ENCODE peak calls at places on chromosomes 3 and 15, in six cellular contexts. D is Peyer's patch; X is transverse colon; G is heart right ventricle; C is psoas muscle; E is naive thymus-derived CD4-positive, alpha-beta T cell. L is an unnamed sample. For H3K9me3 and H3K36me3, the result is how much of the 10 kb centered on the place peaks cover.

GRCh38 chr15:94263341-94264273 is 32.2 kb downstream of the MCTP2 start:
- DNase-seq in D (no peak), X (no peak), G (no peak), C (no peak), E (no peak), L (no peak)

GRCh38 chr3:30620402-30621360 is 14.3 kb downstream of the TGFBR2 start:
- DNase-seq in D (no peak), X (no peak), G (no peak), C (no peak), E (no peak), L (no peak)

GRCh38 chr15:76309561-76310330 is 1.5 kb downstream of the ETFA start:
- DNase-seq in D (no peak), X (no peak), G (no peak), C (no peak), E (no peak), L (no peak)

GRCh38 chr15:89724621-89725020 is 26.4 kb downstream of the MESP1 start:
- DNase-seq in D (no peak), X (no peak), G (no peak), C (no peak), E (no peak), L (no peak)

GRCh38 chr3:138863776-138864113 is 29.0 kb upstream of the PIK3CB start:
- DNase-seq in D (no peak), X (no peak), G (no peak), C (no peak), E (no peak), L (no peak)

GRCh38 chr3:147269907-147270306 is 136.4 kb downstream of the ZIC4 start:
- DNase-seq in D (no peak), X (no peak), G (no peak), C (no peak), E (no peak), L (no peak)

GRCh38 chr15:65460948-65461347 is 38.2 kb upstream of the IGDCC4 start:
- DNase-seq in D (no peak), X (no peak), G (no peak), C (no peak), E (no peak), L (no peak)

GRCh38 chr3:195131149-195131548 is 139.8 kb downstream of the XXYLT1 start:
- DNase-seq in D (no peak), X (no peak), G (no peak), C (no peak), E (no peak), L (no peak)

GRCh38 chr3:47250309-47251060 is 32.1 kb downstream of the KIF9 start:
- DNase-seq in D (no peak), X (peak), G (peak), C (peak), E (no peak), L (no peak)

GRCh38 chr3:134663646-134664456 is 13.0 kb upstream of the KY start:
- DNase-seq in D (no peak), X (no peak), G (no peak), C (peak), E (no peak), L (no peak)

GRCh38 chr15:72426753-72427152 is 28.6 kb downstream of the TMEM202 start:
- DNase-seq in D (no peak), X (no peak), G (no peak), C (no peak), E (no peak), L (no peak)

GRCh38 chr3:106093616-106094015 is 224.8 kb upstream of the CBLB start:
- DNase-seq in D (no peak), X (no peak), G (no peak), C (no peak), E (no peak), L (no peak)

GRCh38 chr3:142963266-142964149 is at the start of gene PAQR9:
- DNase-seq in D (no peak), X (no peak), G (no peak), C (peak), E (no peak), L (no peak)

GRCh38 chr3:106862067-106862466 is 515.2 kb upstream of the CCDC54 start:
- DNase-seq in D (no peak), X (no peak), G (no peak), C (no peak), E (no peak), L (no peak)

GRCh38 chr15:35907507-35907906 is 361.5 kb upstream of the DPH6 start:
- DNase-seq in D (no peak), X (no peak), G (no peak), C (no peak), E (no peak), L (no peak)

GRCh38 chr3:3998140-3998977 is 199.1 kb downstream of the LRRN1 start:
- DNase-seq in D (peak), X (no peak), G (no peak), C (no peak), E (peak), L (no peak)

GRCh38 chr3:138125548-138126221 is 6.5 kb downstream of the A4GNT start:
- DNase-seq in D (no peak), X (no peak), G (no peak), C (no peak), E (no peak), L (no peak)

GRCh38 chr3:133999891-134000685 is 29.6 kb downstream of the SLCO2A1 start:
- DNase-seq in D (no peak), X (no peak), G (no peak), C (no peak), E (no peak), L (no peak)

GRCh38 chr15:35306361-35306981 is 221.4 kb upstream of the NANOGP8 start:
- DNase-seq in D (peak), X (peak), G (no peak), C (no peak), E (no peak), L (no peak)

GRCh38 chr3:101809178-101810022 is 30.4 kb downstream of the NXPE3 start:
- DNase-seq in D (peak), X (peak), G (no peak), C (no peak), E (peak), L (peak)

GRCh38 chr15:81029416-81030367 is 29.0 kb downstream of the TLNRD1 start:
- DNase-seq in D (no peak), X (no peak), G (no peak), C (no peak), E (no peak), L (no peak)

GRCh38 chr3:40930772-40931171 is 268.5 kb upstream of the CTNNB1 start:
- DNase-seq in D (no peak), X (no peak), G (no peak), C (no peak), E (no peak), L (no peak)

GRCh38 chr3:178097576-178097975 is 438.7 kb upstream of the KCNMB2 start:
- DNase-seq in D (no peak), X (no peak), G (no peak), C (no peak), E (no peak), L (no peak)

GRCh38 chr3:194937144-194937543 is 251.5 kb downstream of the FAM43A start:
- DNase-seq in D (no peak), X (no peak), G (no peak), C (no peak), E (no peak), L (no peak)

GRCh38 chr15:38068600-38068999 is 134.2 kb downstream of the TMCO5A start:
- DNase-seq in D (no peak), X (no peak), G (no peak), C (no peak), E (no peak), L (no peak)

GRCh38 chr3:66486646-66487045 is 14.2 kb downstream of the LRIG1 start:
- DNase-seq in D (no peak), X (no peak), G (no peak), C (no peak), E (no peak), L (no peak)

DNA sequence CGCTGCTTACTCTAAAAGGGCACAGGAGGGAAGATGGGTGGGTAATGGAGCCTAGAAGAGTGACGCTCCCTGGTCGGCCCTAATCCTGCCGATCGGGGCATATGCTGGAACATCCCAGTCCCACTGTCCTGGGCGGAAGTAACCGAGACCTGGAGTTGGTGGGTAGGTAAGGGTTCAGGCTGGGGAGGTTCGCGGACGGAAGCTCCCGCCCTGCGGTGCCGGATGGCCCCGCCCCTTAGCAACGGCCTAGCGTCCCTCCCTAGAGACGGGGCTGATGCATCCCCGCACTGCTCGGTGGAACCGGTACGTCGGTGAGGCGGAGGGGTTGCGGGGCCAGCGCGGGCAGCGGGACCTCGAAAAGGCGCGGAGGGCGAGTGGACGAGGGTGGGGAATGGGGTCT is 1.5 kb downstream of the DNAH1 start:
- DNase-seq in D (peak), X (peak), G (peak), C (peak), E (peak), L (peak)
- H3K9me3 ChIP-seq in D (under half), X (under half), G (under half), C (under half), E (under half), L (under half)

DNA sequence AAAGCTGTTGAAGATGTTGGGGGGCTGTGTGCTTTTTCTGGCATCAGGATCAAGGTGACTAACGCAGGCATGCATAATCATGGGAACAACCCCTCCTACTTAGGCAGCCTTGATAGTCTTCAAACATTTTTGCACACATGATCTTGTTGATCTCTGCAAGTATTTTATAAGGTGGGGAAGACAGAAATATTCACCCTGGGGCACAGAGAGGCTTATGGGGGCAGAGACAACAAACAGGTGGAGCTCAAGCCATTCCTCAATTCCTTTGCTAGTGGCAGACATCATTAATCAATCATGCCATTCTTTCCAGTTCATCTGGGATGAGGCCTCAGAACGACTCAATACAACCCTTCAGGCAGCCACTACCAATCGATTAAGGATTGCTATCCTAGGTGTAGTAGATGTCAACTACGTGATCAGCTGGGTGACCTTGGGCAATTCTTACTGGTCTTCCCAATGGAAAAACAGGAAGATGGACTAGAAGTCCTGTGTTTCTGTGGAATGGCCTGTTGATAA is 110.3 kb upstream of the SMAD3 start:
- DNase-seq in D (no peak), X (no peak), G (no peak), C (no peak), E (no peak), L (no peak)
- H3K36me3 ChIP-seq in D (under half), X (under half), G (under half), C (under half), E (under half), L (under half)

DNA sequence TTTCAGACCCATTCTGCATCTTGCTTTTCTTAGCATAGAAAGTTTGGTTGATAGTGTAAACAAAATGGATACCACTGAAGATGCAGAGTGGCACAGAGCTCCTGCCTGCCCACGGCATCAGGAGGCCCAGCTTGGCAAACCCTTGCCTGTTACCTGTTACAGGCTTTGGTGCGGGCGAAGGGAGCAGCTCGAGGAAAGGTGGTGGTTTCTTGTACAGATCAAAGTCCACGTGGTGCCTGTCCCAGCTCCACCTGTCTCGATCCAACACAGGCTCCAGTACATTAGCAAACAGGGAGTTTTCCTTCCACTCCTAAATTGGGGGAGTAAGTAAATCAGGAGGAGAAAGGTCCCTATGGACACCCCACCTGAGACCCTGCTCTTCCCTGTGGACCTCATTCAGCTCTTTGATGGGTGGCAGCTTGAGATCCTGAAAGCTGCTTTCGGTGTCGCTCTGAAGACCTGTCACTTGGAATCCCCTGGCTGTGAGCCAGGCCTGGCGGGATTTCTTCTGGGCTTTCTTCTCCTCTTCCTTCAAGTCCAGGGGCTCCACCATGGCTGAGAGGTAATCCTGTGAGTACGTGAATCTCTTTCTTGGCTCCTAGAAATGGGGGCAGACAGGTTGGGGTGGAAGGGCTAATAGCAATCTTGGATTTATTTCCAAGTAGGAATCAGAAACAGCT is 35.7 kb downstream of the ACAD9 start:
- DNase-seq in D (no peak), X (no peak), G (no peak), C (no peak), E (no peak), L (no peak)
- H3K4me3 ChIP-seq in D (no peak), X (no peak), G (no peak), C (no peak), E (no peak), L (no peak)

GRCh38 chr15:63996794-63997357 is 49.4 kb downstream of the DAPK2 start:
- DNase-seq in D (peak), X (no peak), G (no peak), C (no peak), E (no peak), L (no peak)

GRCh38 chr15:63998489-63998888 is 47.8 kb downstream of the DAPK2 start:
- DNase-seq in D (no peak), X (peak), G (no peak), C (no peak), E (no peak), L (no peak)

GRCh38 chr15:63995789-63996188 is 50.5 kb downstream of the DAPK2 start:
- DNase-seq in D (no peak), X (no peak), G (no peak), C (no peak), E (no peak), L (no peak)

GRCh38 chr15:63999177-63999576 is 47.1 kb downstream of the DAPK2 start:
- DNase-seq in D (peak), X (no peak), G (no peak), C (no peak), E (no peak), L (no peak)

GRCh38 chr15:63997715-63998442 is 48.4 kb downstream of the DAPK2 start:
- DNase-seq in D (no peak), X (no peak), G (no peak), C (no peak), E (no peak), L (no peak)
- H3K9me3 ChIP-seq in D (under half), X (under half), G (under half), C (under half), E (under half), L (under half)

GRCh38 chr3:64651286-64651685 is 36.5 kb downstream of the ADAMTS9 start:
- DNase-seq in D (no peak), X (no peak), G (no peak), C (no peak), E (no peak), L (no peak)

GRCh38 chr3:64650710-64651109 is 37.1 kb downstream of the ADAMTS9 start:
- DNase-seq in D (no peak), X (no peak), G (no peak), C (no peak), E (no peak), L (no peak)

GRCh38 chr3:64650096-64650622 is 37.6 kb downstream of the ADAMTS9 start:
- DNase-seq in D (no peak), X (no peak), G (no peak), C (no peak), E (no peak), L (no peak)

GRCh38 chr3:64647825-64648224 is 40.0 kb downstream of the ADAMTS9 start:
- DNase-seq in D (no peak), X (no peak), G (no peak), C (no peak), E (no peak), L (no peak)

GRCh38 chr3:64648927-64649906 is 38.6 kb downstream of the ADAMTS9 start:
- DNase-seq in D (no peak), X (no peak), G (no peak), C (no peak), E (no peak), L (no peak)
- H3K36me3 ChIP-seq in D (under half), X (under half), G (under half), C (under half), E (under half), L (under half)

DNA sequence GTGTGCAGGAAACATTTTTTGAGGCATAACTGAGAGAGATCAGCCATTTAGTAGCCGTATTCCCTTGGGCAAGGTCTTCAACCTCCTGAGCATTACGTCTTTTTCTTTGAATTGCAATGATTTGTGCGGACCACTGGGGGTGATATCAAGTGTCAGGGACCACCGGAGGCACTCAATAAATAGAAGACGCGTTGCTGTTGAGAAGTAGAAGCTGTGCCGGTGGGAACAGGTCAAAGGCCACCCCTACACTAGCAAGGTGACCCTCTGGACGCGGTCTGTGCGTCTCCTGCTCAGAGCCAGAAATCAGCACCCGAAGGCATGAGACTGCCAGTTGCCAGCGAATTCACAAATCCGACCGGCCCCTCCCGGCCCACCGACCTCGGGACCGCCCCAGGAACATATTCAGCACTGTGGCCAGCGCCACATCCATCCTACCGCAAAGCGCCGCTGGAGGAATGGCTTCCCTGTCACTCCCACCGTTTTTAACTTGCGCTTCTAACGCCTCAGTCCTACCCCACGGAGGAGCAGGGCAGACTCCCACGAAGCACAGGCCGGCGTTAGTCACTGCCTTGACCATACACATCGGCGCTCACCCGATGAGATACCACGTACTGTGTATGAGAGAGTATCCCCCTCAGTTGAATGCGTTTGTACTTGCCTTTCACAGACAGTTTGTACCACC is 1.4 kb upstream of the GHSR start:
- DNase-seq in D (no peak), X (no peak), G (peak), C (peak), E (no peak), L (no peak)
- H3K4me3 ChIP-seq in D (no peak), X (no peak), G (no peak), C (no peak), E (no peak), L (no peak)

L was measured in CD4-positive, alpha-beta memory T cell.